ENCODE peak calls at places on chromosomes 12 and 14, in four cellular contexts. P is ovary, E is mucosa of gallbladder, W is neural progenitor cell. N is an unnamed sample.

GRCh38 chr14:91511014-91511466 is 930 bp upstream of the PPP4R3A start:
- DNase-seq in E (no peak), P (no peak), W (peak), N (no peak)

GRCh38 chr12:12018454-12018853 is 52.3 kb upstream of the BCL2L14 start:
- DNase-seq in P (no peak), E (no peak), W (no peak), N (no peak)

GRCh38 chr12:47823422-47824086 is 3.9 kb upstream of the HDAC7 start:
- DNase-seq in W (no peak), P (no peak), E (no peak), N (no peak)

GRCh38 chr14:28651148-28651547 is 115.4 kb upstream of the FOXG1 start:
- DNase-seq in P (no peak), W (no peak), E (no peak), N (no peak)

GRCh38 chr14:76929927-76930326 is 98.6 kb downstream of the IRF2BPL start:
- DNase-seq in W (no peak), P (no peak), E (no peak), N (peak)

GRCh38 chr14:50139192-50139591 is 22.8 kb upstream of the VCPKMT start:
- DNase-seq in P (no peak), W (no peak), E (no peak), N (no peak)

GRCh38 chr12:124676725-124677462 is 109.5 kb upstream of the NCOR2 start:
- DNase-seq in W (no peak), E (no peak), P (no peak), N (no peak)

GRCh38 chr14:33282811-33283210 is 344.1 kb downstream of the NPAS3 start:
- DNase-seq in W (no peak), E (no peak), P (no peak), N (no peak)

GRCh38 chr14:52150162-52150561 is 81.3 kb upstream of the NID2 start:
- DNase-seq in W (no peak), E (no peak), P (no peak), N (no peak)

GRCh38 chr12:879641-880040 is 69.9 kb downstream of the RAD52 start:
- DNase-seq in E (no peak), W (no peak), P (no peak), N (no peak)

GRCh38 chr12:122643207-122643805 is 59.9 kb downstream of the HCAR2 start:
- DNase-seq in P (no peak), E (no peak), W (peak), N (no peak)

GRCh38 chr14:22600027-22600426 is 1.9 kb downstream of the ABHD4 start:
- DNase-seq in W (no peak), E (no peak), P (no peak), N (no peak)

GRCh38 chr12:6224550-6224949 is 24.4 kb downstream of the CD9 start:
- DNase-seq in W (no peak), P (peak), E (no peak), N (no peak)

GRCh38 chr14:55605793-55606192 is 25.8 kb downstream of the KTN1 start:
- DNase-seq in W (no peak), E (no peak), P (no peak), N (no peak)

GRCh38 chr14:68282479-68283377 is 463.1 kb downstream of the RAD51B start:
- DNase-seq in W (no peak), E (no peak), P (no peak), N (no peak)

GRCh38 chr12:69998922-69999321 is 173.9 kb downstream of the MYRFL start:
- DNase-seq in W (no peak), E (no peak), P (no peak), N (no peak)

GRCh38 chr14:50321009-50321660 is 9.0 kb downstream of the DMAC2L start:
- DNase-seq in P (peak), W (peak), E (peak), N (no peak)

GRCh38 chr14:67704484-67705089 is 2.9 kb downstream of the RDH12 start:
- DNase-seq in E (peak), P (no peak), W (peak), N (no peak)

GRCh38 chr12:51208016-51208660 is 9.7 kb downstream of the POU6F1 start:
- DNase-seq in E (no peak), P (no peak), W (no peak), N (no peak)

GRCh38 chr14:50946234-50946935 is 2.1 kb upstream of the PYGL start:
- DNase-seq in W (no peak), E (no peak), P (no peak), N (no peak)

GRCh38 chr12:92070864-92071445 is 74.7 kb downstream of the BTG1 start:
- DNase-seq in P (no peak), E (peak), W (no peak), N (no peak)

GRCh38 chr12:52147367-52147972 is 44.3 kb downstream of the KRT80 start:
- DNase-seq in P (peak), W (no peak), E (peak), N (peak)

GRCh38 chr12:56079729-56080555 is at the start of gene ERBB3:
- DNase-seq in E (peak), P (peak), W (peak), N (peak)

GRCh38 chr14:22375321-22375930 is 213.6 kb downstream of the DAD1 start:
- DNase-seq in P (no peak), W (peak), E (peak), N (no peak)

GRCh38 chr12:5568325-5568981 is 136.5 kb downstream of the NTF3 start:
- DNase-seq in W (no peak), P (no peak), E (no peak), N (no peak)

GRCh38 chr12:2737656-2738241 is 57.0 kb upstream of the FKBP4 start:
- DNase-seq in W (no peak), P (no peak), E (no peak), N (no peak)

GRCh38 chr14:85602366-85602765 is 72.4 kb downstream of the FLRT2 start:
- DNase-seq in P (no peak), W (no peak), E (no peak), N (no peak)

GRCh38 chr12:5612556-5613421 is 180.9 kb downstream of the NTF3 start:
- DNase-seq in W (no peak), E (no peak), P (no peak), N (no peak)

N was measured in heart left ventricle.